ENCODE peak calls at places on chromosomes 5 and 9, in eight cellular contexts. P, B, T, G, R, H, O and M are unnamed samples.

GRCh38 chr9:121246821-121247511 is 21.0 kb upstream of the GSN start:
- DNase-seq in O (no peak), G (no peak), H (no peak), B (peak; percentile 93), P (no peak), T (peak; percentile 94), R (no peak), M (no peak)

GRCh38 chr9:68979538-68980314 is 34.2 kb downstream of the PRKACG start:
- DNase-seq in G (no peak), T (no peak), P (no peak), O (no peak), H (no peak), R (no peak), B (no peak), M (no peak)

GRCh38 chr9:136047775-136048559 is 47.1 kb downstream of the NACC2 start:
- DNase-seq in P (no peak), T (no peak), O (no peak), B (no peak), G (no peak), H (no peak), R (no peak), M (no peak)

GRCh38 chr5:98106116-98107088 is 667.1 kb upstream of the RGMB start:
- DNase-seq in G (no peak), R (no peak), H (no peak), O (no peak), T (peak; percentile 68), P (no peak), B (peak; percentile 88), M (no peak)

GRCh38 chr5:72478684-72479083 is 28.5 kb downstream of the ZNF366 start:
- DNase-seq in R (no peak), H (no peak), O (no peak), G (no peak), T (no peak), P (no peak), B (peak; percentile 40), M (no peak)

GRCh38 chr9:95266649-95267048 is 50.9 kb downstream of the FANCC start:
- DNase-seq in H (no peak), T (no peak), B (no peak), O (no peak), G (no peak), R (no peak), P (no peak), M (no peak)

GRCh38 chr5:159133041-159133741 is 33.5 kb upstream of the EBF1 start:
- DNase-seq in O (peak; percentile 25), B (peak; percentile 91), R (no peak), G (no peak), P (peak; percentile 76), H (no peak), T (peak; percentile 61), M (no peak)

GRCh38 chr9:4422495-4422894 is 67.8 kb upstream of the SLC1A1 start:
- DNase-seq in R (no peak), T (no peak), H (no peak), P (no peak), O (no peak), G (no peak), B (no peak), M (no peak)

GRCh38 chr9:4970970-4971641 is 14.0 kb upstream of the JAK2 start:
- DNase-seq in G (no peak), O (no peak), B (no peak), T (no peak), P (no peak), H (no peak), R (no peak), M (no peak)

GRCh38 chr5:73311291-73312110 is 137.1 kb downstream of the FOXD1 start:
- DNase-seq in B (peak; percentile 93), T (peak; percentile 93), P (no peak), H (no peak), O (no peak), G (no peak), R (peak; percentile 69), M (no peak)

GRCh38 chr9:135990468-135991429 is 29.6 kb upstream of the UBAC1 start:
- DNase-seq in B (peak; percentile 47), P (peak; percentile 3), G (no peak), R (no peak), T (peak; percentile 48), H (no peak), O (no peak), M (no peak)

GRCh38 chr5:177447066-177447610 is 524 bp downstream of the PRR7 start:
- DNase-seq in O (peak; percentile 64), B (peak; percentile 40), G (peak; percentile 70), P (no peak), H (no peak), T (no peak), R (no peak), M (peak; percentile 68)

GRCh38 chr9:112061152-112061740 is 113.9 kb downstream of the SUSD1 start:
- DNase-seq in P (peak; percentile 96), B (peak; percentile 97), G (no peak), T (peak; percentile 99), O (peak; percentile 81), H (no peak), R (no peak), M (no peak)

GRCh38 chr9:136151848-136152542 is 33.3 kb upstream of the TMEM250 start:
- DNase-seq in O (no peak), H (no peak), R (no peak), B (no peak), G (no peak), P (no peak), T (no peak), M (no peak)

GRCh38 chr9:81724242-81724889 is 35.0 kb upstream of the TLE1 start:
- DNase-seq in G (no peak), B (no peak), T (peak; percentile 25), H (no peak), R (no peak), O (no peak), P (no peak), M (no peak)

GRCh38 chr9:127418037-127418471 is 6.1 kb upstream of the ZNF79 start:
- DNase-seq in T (no peak), P (no peak), O (peak; percentile 75), G (no peak), B (no peak), H (no peak), R (no peak), M (peak; percentile 46)

GRCh38 chr5:1568201-1568979 is 44.6 kb upstream of the LPCAT1 start:
- DNase-seq in R (no peak), P (peak; percentile 92), G (no peak), O (no peak), H (no peak), T (peak; percentile 80), B (peak; percentile 92), M (no peak)

GRCh38 chr9:134964271-134964670 is 46.6 kb upstream of the FCN1 start:
- DNase-seq in B (no peak), G (no peak), P (no peak), O (no peak), R (no peak), T (no peak), H (no peak), M (no peak)

GRCh38 chr9:74493512-74493911 is 3.6 kb upstream of the RORB start:
- DNase-seq in B (no peak), P (no peak), T (no peak), G (no peak), O (no peak), R (no peak), H (no peak), M (no peak)

GRCh38 chr9:107874591-107875374 is 385.2 kb upstream of the KLF4 start:
- DNase-seq in H (no peak), R (no peak), O (no peak), T (no peak), G (no peak), P (no peak), B (no peak), M (no peak)

GRCh38 chr5:163564321-163564924 is 59.0 kb downstream of the MAT2B start:
- DNase-seq in B (peak; percentile 59), T (peak; percentile 27), P (peak; percentile 55), O (peak; percentile 28), G (peak; percentile 65), R (peak; percentile 66), H (no peak), M (no peak)

GRCh38 chr5:111266491-111266890 is 42.3 kb downstream of the CAMK4 start:
- DNase-seq in R (no peak), P (peak; percentile 99), G (no peak), B (no peak), H (no peak), T (no peak), O (no peak), M (no peak)
- TF ChIP-seq CTCF in R (no peak), P (no peak), G (no peak), B (no peak), H (no peak), T (no peak), O (no peak), M (no peak)

GRCh38 chr5:170747357-170747756 is 36.2 kb upstream of the GABRP start:
- DNase-seq in R (peak; percentile 29), H (no peak), O (no peak), G (no peak), B (no peak), T (no peak), P (no peak), M (no peak)

GRCh38 chr5:170746081-170746951 is 37.2 kb upstream of the GABRP start:
- DNase-seq in P (no peak), G (no peak), B (no peak), H (no peak), O (no peak), R (no peak), T (no peak), M (no peak)

GRCh38 chr5:170746952-170747340 is 36.6 kb upstream of the GABRP start:
- DNase-seq in O (no peak), T (no peak), G (no peak), P (no peak), R (peak; percentile 33), B (no peak), H (no peak), M (no peak)

GRCh38 chr5:170748986-170749385 is 34.5 kb upstream of the GABRP start:
- DNase-seq in P (no peak), B (no peak), R (peak; percentile 36), T (no peak), O (no peak), G (no peak), H (no peak), M (no peak)

GRCh38 chr5:170747851-170748250 is 35.7 kb upstream of the GABRP start:
- DNase-seq in G (peak; percentile 57), P (no peak), H (no peak), T (no peak), O (peak; percentile 36), B (peak; percentile 3), R (peak; percentile 40), M (no peak)
- TF ChIP-seq CTCF in G (peak; percentile 65), P (peak; percentile 36), H (no peak), T (no peak), O (peak; percentile 26), B (peak; percentile 36), R (peak; percentile 67), M (no peak)

GRCh38 chr9:124054671-124055212 is 43.2 kb downstream of the LHX2 start:
- DNase-seq in B (peak; percentile 69), O (no peak), P (peak; percentile 79), G (no peak), R (no peak), T (peak; percentile 99), H (no peak), M (no peak)
- TF ChIP-seq CTCF in B (peak; percentile 39), O (no peak), P (peak; percentile 5), G (no peak), R (no peak), T (no peak), H (no peak), M (no peak)

DNA sequence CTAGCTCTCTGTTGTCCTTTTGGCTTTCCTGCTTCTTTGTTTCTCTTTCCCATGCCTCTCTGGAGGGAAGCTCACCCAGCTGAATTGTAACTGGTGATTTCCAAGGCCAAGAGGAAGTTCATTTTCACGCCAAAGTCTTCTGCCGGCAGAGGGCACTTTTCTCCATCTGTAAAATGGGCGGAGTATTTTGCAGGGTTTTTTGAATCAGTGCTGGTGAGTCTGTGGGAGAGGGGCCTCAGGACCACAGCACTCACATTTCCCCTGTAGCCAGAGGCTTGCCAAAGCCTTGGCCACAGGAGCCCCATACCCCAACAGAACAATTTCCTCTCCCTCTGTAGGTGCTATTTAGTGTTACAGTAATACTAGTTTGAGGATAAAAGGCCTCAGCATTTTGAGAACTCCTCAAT is 42.3 kb upstream of the MATR3 start:
- DNase-seq in G (no peak), B (no peak), P (no peak), R (no peak), H (no peak), T (no peak), O (no peak), M (no peak)
- TF ChIP-seq CTCF in G (no peak), B (peak; percentile 17), P (peak; percentile 3), R (no peak), H (no peak), T (no peak), O (peak; percentile 43), M (no peak)